ENCODE peak calls at places on chromosomes 11 and 22, in ten cellular contexts. P is left ventricle myocardium inferior, L is thoracic aorta, Y is stomach, M is PC-3, F is lung, Z is cardiac muscle cell, D is colonic mucosa, N is IMR-90, O is HCT116. X is an unnamed sample. For H3K9me3, the result is how much of the 10 kb centered on the place peaks cover.

GRCh38 chr11:81005595-81005994 is 1564.8 kb upstream of the TENM4 start:
- DNase-seq in O (no peak), D (no peak), N (peak), Y (no peak), Z (no peak), P (no peak), M (peak), F (no peak), L (no peak), X (no peak)

GRCh38 chr11:46247090-46247489 is 30.4 kb upstream of the CREB3L1 start:
- DNase-seq in Y (no peak), D (no peak), N (no peak), Z (no peak), L (no peak), O (no peak), M (peak), F (no peak), P (no peak), X (no peak)

GRCh38 chr11:36534276-36534675 is 24.2 kb upstream of the TRAF6 start:
- DNase-seq in D (no peak), L (no peak), O (no peak), M (no peak), Y (no peak), P (no peak), F (no peak), Z (no peak), N (no peak), X (no peak)

GRCh38 chr11:125072210-125072960 is 9.3 kb downstream of the SLC37A2 start:
- DNase-seq in Z (no peak), M (no peak), Y (no peak), D (no peak), L (no peak), P (no peak), F (no peak), O (no peak), N (no peak), X (peak)

GRCh38 chr22:27474711-27475547 is 326.6 kb downstream of the MN1 start:
- DNase-seq in M (peak), O (peak), F (no peak), Y (no peak), L (no peak), Z (no peak), D (no peak), N (peak), P (no peak), X (no peak)

GRCh38 chr11:70872950-70873735 is 379.2 kb downstream of the SHANK2 start:
- DNase-seq in Z (no peak), O (no peak), N (no peak), P (no peak), M (no peak), Y (no peak), L (no peak), F (no peak), D (no peak), X (no peak)

GRCh38 chr11:74055938-74056337 is 47.1 kb upstream of the UCP3 start:
- DNase-seq in D (no peak), M (peak), O (peak), Z (no peak), Y (no peak), N (peak), F (no peak), P (no peak), L (no peak), X (no peak)

GRCh38 chr22:33329398-33329797 is 271.2 kb upstream of the SYN3 start:
- DNase-seq in O (no peak), Y (no peak), L (no peak), N (no peak), F (no peak), M (no peak), Z (no peak), P (no peak), D (peak), X (no peak)

GRCh38 chr11:77206264-77207018 is 78.4 kb downstream of the MYO7A start:
- DNase-seq in M (no peak), D (no peak), O (no peak), N (no peak), P (no peak), L (no peak), Y (no peak), Z (no peak), F (no peak), X (no peak)

GRCh38 chr11:105229758-105230157 is 90.2 kb upstream of the CARD18 start:
- DNase-seq in N (peak), L (no peak), Z (no peak), D (no peak), F (no peak), O (no peak), M (no peak), P (no peak), Y (no peak), X (no peak)

GRCh38 chr22:39530692-39531331 is 1.7 kb downstream of the RPS19BP1 start:
- DNase-seq in N (peak), Z (peak), F (no peak), O (no peak), M (peak), Y (no peak), L (no peak), D (peak), P (no peak), X (peak)

DNA sequence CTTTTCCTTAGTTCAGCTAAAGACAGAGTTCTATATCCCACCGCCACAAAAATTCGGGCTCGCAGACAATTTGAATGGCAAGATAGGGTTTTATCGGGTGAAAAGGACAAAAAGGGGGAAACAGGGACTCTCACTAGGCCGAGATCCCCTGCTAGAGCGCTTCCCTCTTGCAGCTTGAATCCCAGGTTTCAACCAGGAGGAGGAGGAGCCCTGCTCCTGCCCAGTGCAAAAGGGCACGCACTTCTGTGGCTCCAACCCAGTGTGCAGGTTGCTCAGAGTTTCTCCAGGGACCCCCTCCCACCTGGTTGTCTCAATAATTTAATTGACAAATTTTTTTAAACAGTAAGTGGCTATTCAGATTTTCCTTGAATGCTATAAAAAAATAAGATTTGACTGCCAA is 152.6 kb upstream of the LUZP2 start:
- DNase-seq in D (no peak), Z (no peak), P (no peak), Y (no peak), N (no peak), L (no peak), F (no peak), M (no peak), O (no peak), X (no peak)
- H3K9me3 ChIP-seq in D (under half), Z (under half), P (under half), Y (under half), N (under half), L (under half), F (under half), M (under half), O (under half), X (under half)

DNA sequence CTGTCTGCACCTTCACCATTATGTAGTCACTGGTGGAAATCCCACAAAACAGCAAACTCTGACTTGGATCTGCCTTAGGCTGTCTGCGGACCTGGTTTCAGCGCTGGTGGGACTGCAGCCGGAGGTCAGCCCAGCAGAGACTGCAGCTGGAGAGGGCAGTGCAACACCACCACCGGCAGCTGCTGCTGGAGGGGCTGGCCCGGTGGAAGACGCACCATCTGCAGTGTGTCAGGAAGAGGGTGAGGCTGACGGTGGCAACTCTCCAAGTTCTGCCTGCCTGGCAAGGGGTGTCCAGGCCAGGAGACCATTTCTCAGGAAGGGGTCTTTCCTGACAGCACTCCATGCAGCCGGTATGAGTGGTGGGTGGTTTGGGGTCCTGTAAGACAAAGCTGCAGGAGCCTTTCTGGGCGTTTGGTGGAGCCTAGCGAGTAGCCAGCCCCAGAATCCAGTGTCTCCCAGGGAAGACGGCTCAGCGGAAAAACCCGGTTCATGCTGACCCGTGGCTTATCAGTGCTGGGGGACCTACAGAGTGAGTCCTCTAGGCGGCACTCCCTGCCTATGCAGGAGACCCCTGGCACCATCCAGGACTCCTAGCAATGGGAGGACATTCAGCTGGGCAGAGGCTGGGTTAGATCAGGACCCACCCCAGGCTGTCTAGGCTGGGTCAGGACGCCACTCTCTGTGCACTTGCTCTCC is 50.8 kb downstream of the PISD start:
- DNase-seq in Y (no peak), P (no peak), F (no peak), M (no peak), Z (no peak), D (no peak), L (no peak), O (no peak), N (peak), X (no peak)
- H3K4me3 ChIP-seq in Y (no peak), P (no peak), F (no peak), M (no peak), Z (no peak), D (no peak), L (no peak), O (no peak), N (no peak), X (no peak)

GRCh38 chr11:17839973-17840611 is 105.5 kb downstream of the KCNC1 start:
- DNase-seq in L (no peak), Z (no peak), Y (no peak), N (peak), O (no peak), P (no peak), D (no peak), M (peak), F (no peak), X (no peak)
- TF ChIP-seq CTCF in L (no peak), Z (no peak), Y (no peak), N (no peak), O (no peak), P (no peak), D (no peak), M (no peak), F (no peak), X (no peak)

GRCh38 chr11:98630736-98631135 is 390.0 kb upstream of the CNTN5 start:
- DNase-seq in M (no peak), P (no peak), D (no peak), N (no peak), Y (no peak), F (no peak), O (no peak), L (no peak), Z (no peak), X (no peak)
- H3K9me3 ChIP-seq in M (under half), P (under half), D (under half), N (under half), Y (under half), F (under half), O (under half), L (under half), Z (under half), X (under half)

GRCh38 chr11:115391598-115391997 is 112.6 kb downstream of the CADM1 start:
- DNase-seq in Z (peak), P (no peak), Y (no peak), O (no peak), N (peak), D (no peak), L (no peak), M (no peak), F (no peak), X (no peak)
- H3K4me3 ChIP-seq in Z (no peak), P (no peak), Y (no peak), O (no peak), N (no peak), D (no peak), L (no peak), M (no peak), F (no peak), X (no peak)

GRCh38 chr11:61293869-61294716 is 1.0 kb downstream of the VWCE start:
- DNase-seq in M (peak), L (peak), Y (peak), N (peak), O (no peak), D (no peak), Z (peak), F (no peak), P (peak), X (peak)
- TF ChIP-seq CTCF in M (no peak), L (no peak), Y (no peak), N (peak), O (no peak), D (no peak), Z (no peak), F (no peak), P (no peak), X (no peak)

DNA sequence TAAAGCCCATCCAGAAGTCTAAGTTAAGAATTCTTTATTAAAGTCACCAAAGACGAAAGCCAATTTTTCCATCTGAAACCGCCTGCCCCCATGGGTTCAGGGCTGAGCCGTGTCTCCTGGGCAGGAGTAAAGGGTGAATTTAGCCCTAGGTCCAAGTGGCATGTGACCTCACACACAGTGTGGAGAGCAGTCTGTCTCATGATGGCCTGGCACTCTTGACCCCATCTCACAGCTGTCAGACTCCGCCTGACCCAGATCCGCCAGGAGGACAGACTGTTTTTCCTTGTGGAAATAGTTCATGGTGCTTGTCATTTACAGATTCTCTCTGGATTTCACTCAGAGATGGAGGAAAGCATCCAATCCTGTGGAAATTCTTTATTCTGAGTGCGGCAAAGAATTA is 109.7 kb downstream of the GALNT18 start:
- DNase-seq in D (no peak), F (no peak), L (no peak), Y (no peak), N (no peak), P (peak), M (no peak), Z (peak), O (no peak), X (no peak)
- H3K9me3 ChIP-seq in D (under half), F (under half), L (under half), Y (under half), N (under half), P (under half), M (under half), Z (under half), O (under half), X (under half)

X was measured in mucosa of descending colon.